ENCODE peak calls at places on chromosome 19, in four cellular contexts. R, Z, A and M are unnamed samples.

GRCh38 chr19:45182758-45183157 is 4.2 kb downstream of the BLOC1S3 start:
- DNase-seq in Z (no peak), R (no peak), A (no peak), M (no peak)

GRCh38 chr19:9914001-9914314 is 22.4 kb downstream of the OLFM2 start:
- DNase-seq in A (no peak), R (no peak), Z (no peak), M (no peak)

GRCh38 chr19:45423033-45423588 is 606 bp downstream of the ERCC1 start:
- DNase-seq in A (no peak), R (no peak), Z (no peak), M (no peak)

GRCh38 chr19:21496876-21497275 is 8.5 kb upstream of the ZNF429 start:
- DNase-seq in R (no peak), A (no peak), Z (no peak), M (no peak)

GRCh38 chr19:16134510-16134909 is 9.0 kb upstream of the HSH2D start:
- DNase-seq in A (no peak), R (no peak), Z (no peak), M (no peak)

GRCh38 chr19:48614436-48615144 is at the start of gene FAM83E:
- DNase-seq in A (no peak), Z (no peak), R (peak), M (no peak)

GRCh38 chr19:35249848-35250711 is 1.3 kb downstream of the LSR start:
- DNase-seq in A (no peak), Z (no peak), R (peak), M (peak)

GRCh38 chr19:52786078-52786463 is 520 bp downstream of the ZNF600 start:
- DNase-seq in R (no peak), Z (no peak), A (no peak), M (no peak)

GRCh38 chr19:913080-913748 is at the start of gene R3HDM4:
- DNase-seq in R (peak), Z (peak), A (peak), M (peak)

GRCh38 chr19:38666662-38667448 is 19.4 kb downstream of the ACTN4 start:
- DNase-seq in A (no peak), R (no peak), Z (no peak), M (peak)

GRCh38 chr19:33819875-33820781 is 23.5 kb downstream of the KCTD15 start:
- DNase-seq in Z (peak), A (peak), R (peak), M (peak)

GRCh38 chr19:41223431-41224234 is 4.6 kb downstream of the AXL start:
- DNase-seq in A (peak), Z (no peak), R (peak), M (no peak)

GRCh38 chr19:18562086-18562485 is 4.4 kb downstream of the KXD1 start:
- DNase-seq in R (no peak), Z (no peak), A (no peak), M (no peak)

GRCh38 chr19:18093439-18094161 is 4.0 kb upstream of the MAST3 start:
- DNase-seq in R (no peak), A (no peak), Z (no peak), M (no peak)

GRCh38 chr19:40941481-40942219 is 49.4 kb upstream of the CYP2B6 start:
- DNase-seq in Z (no peak), A (no peak), R (no peak), M (no peak)

GRCh38 chr19:45243144-45243732 is 2.0 kb downstream of the EXOC3L2 start:
- DNase-seq in R (no peak), Z (no peak), A (no peak), M (no peak)

GRCh38 chr19:582497-583197 is 7.0 kb upstream of the HCN2 start:
- DNase-seq in A (no peak), R (no peak), Z (no peak), M (no peak)

GRCh38 chr19:5621945-5622464 is 571 bp downstream of the SAFB2 start:
- DNase-seq in R (peak), Z (no peak), A (no peak), M (no peak)

GRCh38 chr19:52941941-52942370 is 18.7 kb upstream of the ZNF888 start:
- DNase-seq in Z (no peak), A (no peak), R (peak), M (peak)

GRCh38 chr19:31135841-31136240 is 213.4 kb downstream of the TSHZ3 start:
- DNase-seq in A (no peak), R (no peak), Z (no peak), M (no peak)

GRCh38 chr19:13149628-13150186 is 468 bp downstream of the STX10 start:
- DNase-seq in Z (no peak), A (no peak), R (peak), M (peak)

GRCh38 chr19:13151605-13152355 is 1.6 kb downstream of the IER2 start:
- DNase-seq in R (peak), Z (peak), A (peak), M (peak)

GRCh38 chr19:13150187-13150918 is at the start of the genes IER2 and STX10:
- DNase-seq in A (peak), R (peak), Z (peak), M (peak)

GRCh38 chr19:13152356-13152853 is 2.2 kb downstream of the IER2 start:
- DNase-seq in Z (no peak), A (no peak), R (no peak), M (no peak)

DNA sequence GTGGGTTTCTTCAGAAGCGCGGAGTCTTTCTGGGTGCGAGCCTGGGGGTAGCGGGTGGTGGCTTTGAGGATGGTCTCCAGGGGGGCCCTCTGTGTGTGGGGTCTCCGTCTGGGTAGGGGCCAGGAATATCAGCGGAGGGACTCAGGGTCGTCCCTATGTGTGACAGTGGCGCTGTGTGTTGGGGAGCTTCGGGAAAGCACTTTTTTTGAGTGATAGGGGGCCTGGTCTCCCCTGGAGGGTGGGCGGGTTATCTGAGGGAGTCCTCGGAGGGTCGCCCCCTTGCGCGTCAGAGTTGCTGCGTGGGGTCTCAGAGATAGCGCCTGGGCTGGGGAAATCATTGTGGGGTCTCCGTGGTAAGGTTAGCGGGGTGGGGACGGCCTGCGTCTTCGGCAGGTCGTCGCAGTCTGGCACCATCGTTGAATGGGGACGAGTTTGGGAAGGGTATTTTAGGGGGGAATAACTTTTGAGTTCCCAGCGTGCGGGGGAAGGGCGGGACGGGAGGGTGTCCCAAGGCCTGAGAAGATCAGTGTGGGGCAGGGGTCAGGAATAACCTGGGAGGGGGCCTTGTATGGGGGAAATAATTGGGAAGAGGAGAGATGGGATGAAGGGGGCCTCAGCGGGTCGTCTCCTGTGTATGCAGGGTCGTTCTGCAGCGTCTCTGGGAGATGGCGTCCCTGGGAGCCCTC is 851 bp downstream of the IER2 start:
- DNase-seq in R (no peak), Z (no peak), A (no peak), M (no peak)
- TF ChIP-seq CTCF in R (no peak), Z (no peak), A (no peak), M (no peak)

DNA sequence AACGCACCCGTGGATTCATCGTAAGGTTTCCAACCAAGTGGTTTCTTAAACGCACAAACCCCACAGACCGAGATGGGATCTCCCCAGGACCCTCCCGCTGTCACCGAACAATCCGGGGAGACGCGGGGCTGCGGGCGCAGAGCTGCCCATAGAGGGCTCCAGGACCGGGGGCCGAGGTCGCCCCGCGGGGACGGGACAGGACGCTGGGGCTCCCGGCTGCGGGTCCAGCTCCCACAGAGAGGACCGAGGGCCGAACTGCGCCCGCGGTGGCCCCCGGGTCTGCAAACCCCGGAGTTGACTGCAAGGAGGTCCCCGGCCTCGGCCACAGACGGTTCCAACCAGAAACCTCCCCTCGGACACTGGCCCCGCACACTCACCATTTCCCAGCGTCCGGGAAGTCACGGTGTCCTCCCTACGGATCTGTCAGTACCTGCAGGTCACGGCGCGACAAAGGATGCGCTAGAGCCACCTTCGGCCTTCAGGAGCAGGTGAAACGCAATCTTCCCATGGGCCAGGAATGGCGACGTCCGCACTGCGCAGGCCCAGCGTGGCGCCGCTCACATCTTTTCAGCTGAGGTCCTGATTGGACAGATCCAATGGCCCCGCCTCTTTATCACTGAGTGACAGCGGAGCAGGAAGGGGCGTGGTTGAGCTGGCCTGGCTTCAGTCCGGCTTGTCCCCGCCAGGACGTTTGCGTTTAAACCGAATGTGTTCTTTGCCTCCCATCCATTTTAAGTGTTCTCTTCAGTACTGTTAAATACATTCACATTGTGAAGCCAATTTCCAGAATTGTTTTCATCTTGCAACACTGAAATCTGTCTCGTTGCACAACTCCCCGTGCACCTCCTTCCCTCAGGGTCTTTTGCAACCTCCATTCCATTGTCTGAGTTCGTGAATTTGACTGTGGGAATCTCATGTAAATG is at the start of gene ZNF14:
- DNase-seq in A (peak), Z (peak), R (peak), M (peak)
- TF ChIP-seq CTCF in A (no peak), Z (no peak), R (no peak), M (no peak)

GRCh38 chr19:2254052-2254872 is 2.0 kb downstream of the JSRP1 start:
- DNase-seq in Z (no peak), A (no peak), R (no peak), M (no peak)
- TF ChIP-seq CTCF in Z (no peak), A (no peak), R (no peak), M (no peak)

DNA sequence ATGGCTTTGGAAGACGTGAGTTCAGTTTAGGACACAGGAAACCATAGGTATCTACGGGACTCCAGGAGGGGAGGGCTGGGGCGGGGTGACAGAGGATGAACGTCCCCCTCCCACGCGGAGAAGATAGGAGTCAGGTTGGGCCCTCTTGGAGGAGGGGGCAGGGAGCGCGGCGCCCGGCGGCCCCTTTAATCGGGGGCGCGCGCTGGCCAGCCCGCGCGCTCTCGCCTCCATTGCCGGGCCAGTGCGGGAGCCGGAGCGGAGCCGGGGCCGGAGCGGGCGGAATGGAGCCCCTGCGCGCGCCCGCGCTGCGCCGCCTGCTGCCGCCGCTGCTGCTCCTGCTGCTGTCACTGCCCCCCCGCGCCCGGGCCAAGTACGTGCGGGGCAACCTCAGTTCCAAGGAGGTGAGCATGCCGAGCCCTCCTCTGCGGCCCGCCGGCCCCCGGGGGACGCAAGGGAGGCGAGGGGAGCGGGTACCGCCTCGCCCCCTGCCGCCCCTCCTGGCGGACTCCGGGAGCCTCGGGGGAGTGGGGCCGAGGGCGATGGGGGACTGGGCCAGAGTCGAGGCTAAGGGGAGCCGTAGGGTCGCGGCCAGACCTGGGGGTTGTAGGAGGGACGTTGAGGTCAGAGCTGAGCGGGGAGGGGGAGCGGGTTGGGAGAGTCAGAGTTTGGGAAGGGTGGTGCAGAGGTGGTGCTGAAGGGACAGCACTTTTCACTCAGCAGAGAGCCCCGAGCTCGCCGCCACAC is at the start of gene TMEM145:
- DNase-seq in A (no peak), Z (no peak), R (no peak), M (no peak)
- TF ChIP-seq CTCF in A (no peak), Z (no peak), R (no peak), M (no peak)

DNA sequence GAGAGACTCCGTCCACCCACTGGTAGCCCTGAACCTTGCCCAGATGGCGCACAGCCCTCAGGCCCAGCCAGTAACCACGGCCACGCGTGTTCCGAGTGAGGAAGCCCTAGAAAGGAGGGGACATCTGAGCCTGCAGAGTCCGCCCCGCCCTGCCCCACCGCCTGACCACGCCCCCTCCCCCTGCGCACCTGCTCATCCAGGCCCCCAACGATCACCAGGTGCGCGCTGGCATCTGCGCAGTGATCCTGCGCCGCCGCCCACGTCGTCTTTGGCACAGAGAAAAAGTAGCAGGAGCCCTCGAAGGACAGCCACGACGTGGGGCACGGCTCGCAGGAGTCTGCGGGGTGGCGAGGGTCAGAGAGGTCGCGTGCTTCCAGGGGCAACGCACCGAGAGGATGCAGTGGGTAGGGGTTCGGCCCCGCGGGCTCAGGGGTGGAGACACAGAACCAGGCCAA is 2.1 kb downstream of the CLEC4G start:
- DNase-seq in A (no peak), R (no peak), Z (no peak), M (no peak)
- TF ChIP-seq CTCF in A (no peak), R (no peak), Z (no peak), M (no peak)

GRCh38 chr19:49915271-49915670 is 13.7 kb upstream of the ATF5 start:
- DNase-seq in R (no peak), Z (no peak), A (no peak), M (no peak)
- TF ChIP-seq CTCF in R (no peak), Z (no peak), A (no peak), M (no peak)